ENCODE peak calls at places on chromosomes 6 and 20, in five cellular contexts. Q is stimulated activated CD8-positive, alpha-beta memory T cell treated with anti-CD3 and anti-CD28 coated beads, Interleukin-4, amount 100 ng/mL, for 1 hour; M is T-helper 17 cell; B is foreskin fibroblast; C is GM13976. L is an unnamed sample.

GRCh38 chr6:13648850-13649249 is 33.7 kb downstream of the NOL7 start:
- DNase-seq in Q (no peak), M (no peak), B (no peak), C (no peak), L (no peak)

GRCh38 chr20:47934761-47935160 is 149.5 kb upstream of the SULF2 start:
- DNase-seq in Q (no peak), M (no peak), B (no peak), C (no peak), L (no peak)

GRCh38 chr20:52230406-52230805 is 38.8 kb upstream of the ZFP64 start:
- DNase-seq in Q (no peak), M (no peak), B (peak), C (no peak), L (no peak)

GRCh38 chr6:20712011-20712410 is 177.8 kb downstream of the CDKAL1 start:
- DNase-seq in Q (no peak), M (no peak), B (no peak), C (no peak), L (no peak)

GRCh38 chr6:142856857-142857608 is 87.9 kb downstream of the HIVEP2 start:
- DNase-seq in Q (no peak), M (peak), B (no peak), C (peak), L (peak)

GRCh38 chr6:43671011-43671800 is 16.4 kb downstream of the MRPS18A start:
- DNase-seq in Q (no peak), M (no peak), B (no peak), C (no peak), L (no peak)

GRCh38 chr6:35485402-35485877 is 11.4 kb downstream of the TEAD3 start:
- DNase-seq in Q (no peak), M (no peak), B (peak), C (no peak), L (no peak)

GRCh38 chr20:53884859-53885654 is 185.3 kb downstream of the BCAS1 start:
- DNase-seq in Q (no peak), M (no peak), B (no peak), C (no peak), L (no peak)

GRCh38 chr6:57261896-57262295 is 39.8 kb upstream of the RAB23 start:
- DNase-seq in Q (no peak), M (no peak), B (no peak), C (no peak), L (no peak)

GRCh38 chr6:129338683-129339082 is 371.3 kb downstream of the ARHGAP18 start:
- DNase-seq in Q (no peak), M (no peak), B (no peak), C (no peak), L (no peak)